ENCODE peak calls at places on chromosome 19, in eight cellular contexts. One of them, this sample, is unnamed.

GRCh38 chr19:55069137-55069858 is 6.3 kb upstream of the RDH13 start:
- DNase-seq in CD8-positive, alpha-beta T cell: no peak
- DNase-seq in activated naive CD8-positive, alpha-beta T cell treated with anti-CD3 and anti-CD28 coated beads, Interleukin-2, amount 10 ng/mL, durations not matched to agents 7 days and 5 days: no peak
- DNase-seq in choroid plexus epithelial cell: no peak
- DNase-seq in transverse colon: peak; percentile 84
- DNase-seq in testis: no peak
- DNase-seq in AG04450: no peak
- DNase-seq in H9: peak; percentile 86
- DNase-seq in this sample: no peak

GRCh38 chr19:4278926-4279529 is at the start of gene SHD:
- DNase-seq in CD8-positive, alpha-beta T cell: no peak
- DNase-seq in activated naive CD8-positive, alpha-beta T cell treated with anti-CD3 and anti-CD28 coated beads, Interleukin-2, amount 10 ng/mL, durations not matched to agents 7 days and 5 days: no peak
- DNase-seq in choroid plexus epithelial cell: no peak
- DNase-seq in transverse colon: no peak
- DNase-seq in testis: no peak
- DNase-seq in AG04450: no peak
- DNase-seq in H9: no peak
- DNase-seq in this sample: no peak

GRCh38 chr19:16846901-16847300 is 17.7 kb downstream of the SIN3B start:
- DNase-seq in CD8-positive, alpha-beta T cell: no peak
- DNase-seq in activated naive CD8-positive, alpha-beta T cell treated with anti-CD3 and anti-CD28 coated beads, Interleukin-2, amount 10 ng/mL, durations not matched to agents 7 days and 5 days: no peak
- DNase-seq in choroid plexus epithelial cell: no peak
- DNase-seq in transverse colon: no peak
- DNase-seq in testis: no peak
- DNase-seq in AG04450: no peak
- DNase-seq in H9: no peak
- DNase-seq in this sample: no peak

GRCh38 chr19:574658-575526 is 2.5 kb downstream of the BSG start:
- DNase-seq in CD8-positive, alpha-beta T cell: no peak
- DNase-seq in activated naive CD8-positive, alpha-beta T cell treated with anti-CD3 and anti-CD28 coated beads, Interleukin-2, amount 10 ng/mL, durations not matched to agents 7 days and 5 days: no peak
- DNase-seq in choroid plexus epithelial cell: peak; percentile 76
- DNase-seq in transverse colon: no peak
- DNase-seq in testis: peak; percentile 65
- DNase-seq in AG04450: no peak
- DNase-seq in H9: no peak
- DNase-seq in this sample: no peak

GRCh38 chr19:47272448-47273312 is 2.0 kb upstream of the INAFM1 start:
- DNase-seq in CD8-positive, alpha-beta T cell: peak; percentile 26
- DNase-seq in activated naive CD8-positive, alpha-beta T cell treated with anti-CD3 and anti-CD28 coated beads, Interleukin-2, amount 10 ng/mL, durations not matched to agents 7 days and 5 days: no peak
- DNase-seq in choroid plexus epithelial cell: peak; percentile 77
- DNase-seq in transverse colon: peak; percentile 64
- DNase-seq in testis: peak; percentile 37
- DNase-seq in AG04450: no peak
- DNase-seq in H9: no peak
- DNase-seq in this sample: no peak

GRCh38 chr19:48874309-48875135 is 2.3 kb downstream of the PPP1R15A start:
- DNase-seq in CD8-positive, alpha-beta T cell: no peak
- DNase-seq in activated naive CD8-positive, alpha-beta T cell treated with anti-CD3 and anti-CD28 coated beads, Interleukin-2, amount 10 ng/mL, durations not matched to agents 7 days and 5 days: no peak
- DNase-seq in choroid plexus epithelial cell: peak; percentile 44
- DNase-seq in transverse colon: peak; percentile 45
- DNase-seq in testis: no peak
- DNase-seq in AG04450: no peak
- DNase-seq in H9: no peak
- DNase-seq in this sample: no peak

GRCh38 chr19:49880162-49880869 is 2.8 kb downstream of the TBC1D17 start:
- DNase-seq in CD8-positive, alpha-beta T cell: no peak
- DNase-seq in activated naive CD8-positive, alpha-beta T cell treated with anti-CD3 and anti-CD28 coated beads, Interleukin-2, amount 10 ng/mL, durations not matched to agents 7 days and 5 days: no peak
- DNase-seq in choroid plexus epithelial cell: no peak
- DNase-seq in transverse colon: no peak
- DNase-seq in testis: no peak
- DNase-seq in AG04450: no peak
- DNase-seq in H9: no peak
- DNase-seq in this sample: no peak

GRCh38 chr19:23273594-23274412 is 23.6 kb upstream of the ZNF724 start:
- DNase-seq in CD8-positive, alpha-beta T cell: peak; percentile 88
- DNase-seq in activated naive CD8-positive, alpha-beta T cell treated with anti-CD3 and anti-CD28 coated beads, Interleukin-2, amount 10 ng/mL, durations not matched to agents 7 days and 5 days: peak; percentile 91
- DNase-seq in choroid plexus epithelial cell: peak; percentile 93
- DNase-seq in transverse colon: peak; percentile 96
- DNase-seq in testis: peak; percentile 96
- DNase-seq in AG04450: peak; percentile 57
- DNase-seq in H9: peak; percentile 96
- DNase-seq in this sample: peak; percentile 69

GRCh38 chr19:6930190-6930589 is 42.8 kb downstream of the ADGRE1 start:
- DNase-seq in CD8-positive, alpha-beta T cell: no peak
- DNase-seq in activated naive CD8-positive, alpha-beta T cell treated with anti-CD3 and anti-CD28 coated beads, Interleukin-2, amount 10 ng/mL, durations not matched to agents 7 days and 5 days: no peak
- DNase-seq in choroid plexus epithelial cell: peak; percentile 5
- DNase-seq in transverse colon: no peak
- DNase-seq in testis: no peak
- DNase-seq in AG04450: no peak
- DNase-seq in H9: no peak
- DNase-seq in this sample: no peak

GRCh38 chr19:12596927-12597548 is 13.6 kb downstream of the ZNF490 start:
- DNase-seq in CD8-positive, alpha-beta T cell: no peak
- DNase-seq in activated naive CD8-positive, alpha-beta T cell treated with anti-CD3 and anti-CD28 coated beads, Interleukin-2, amount 10 ng/mL, durations not matched to agents 7 days and 5 days: no peak
- DNase-seq in choroid plexus epithelial cell: no peak
- DNase-seq in transverse colon: no peak
- DNase-seq in testis: peak; percentile 62
- DNase-seq in AG04450: no peak
- DNase-seq in H9: no peak
- DNase-seq in this sample: no peak

GRCh38 chr19:14031719-14032480 is at the start of gene IL27RA:
- DNase-seq in CD8-positive, alpha-beta T cell: peak; percentile 85
- DNase-seq in activated naive CD8-positive, alpha-beta T cell treated with anti-CD3 and anti-CD28 coated beads, Interleukin-2, amount 10 ng/mL, durations not matched to agents 7 days and 5 days: peak; percentile 85
- DNase-seq in choroid plexus epithelial cell: peak; percentile 32
- DNase-seq in transverse colon: peak; percentile 75
- DNase-seq in testis: peak; percentile 47
- DNase-seq in AG04450: no peak
- DNase-seq in H9: peak; percentile 77
- DNase-seq in this sample: no peak

GRCh38 chr19:45798995-45799517 is 6.4 kb upstream of the DMWD start:
- DNase-seq in CD8-positive, alpha-beta T cell: peak; percentile 41
- DNase-seq in activated naive CD8-positive, alpha-beta T cell treated with anti-CD3 and anti-CD28 coated beads, Interleukin-2, amount 10 ng/mL, durations not matched to agents 7 days and 5 days: peak; percentile 63
- DNase-seq in choroid plexus epithelial cell: peak; percentile 73
- DNase-seq in transverse colon: peak; percentile 62
- DNase-seq in testis: peak; percentile 74
- DNase-seq in AG04450: peak; percentile 61
- DNase-seq in H9: peak; percentile 72
- DNase-seq in this sample: peak; percentile 40

GRCh38 chr19:43407416-43408005 is 7.2 kb upstream of the TEX101 start:
- DNase-seq in CD8-positive, alpha-beta T cell: no peak
- DNase-seq in activated naive CD8-positive, alpha-beta T cell treated with anti-CD3 and anti-CD28 coated beads, Interleukin-2, amount 10 ng/mL, durations not matched to agents 7 days and 5 days: no peak
- DNase-seq in choroid plexus epithelial cell: no peak
- DNase-seq in transverse colon: no peak
- DNase-seq in testis: peak; percentile 52
- DNase-seq in AG04450: no peak
- DNase-seq in H9: peak; percentile 55
- DNase-seq in this sample: no peak

GRCh38 chr19:35331551-35332214 is 2.7 kb downstream of the CD22 start:
- DNase-seq in CD8-positive, alpha-beta T cell: no peak
- DNase-seq in activated naive CD8-positive, alpha-beta T cell treated with anti-CD3 and anti-CD28 coated beads, Interleukin-2, amount 10 ng/mL, durations not matched to agents 7 days and 5 days: no peak
- DNase-seq in choroid plexus epithelial cell: no peak
- DNase-seq in transverse colon: no peak
- DNase-seq in testis: no peak
- DNase-seq in AG04450: no peak
- DNase-seq in H9: no peak
- DNase-seq in this sample: no peak